ENCODE peak calls at places on chromosome 9, in eight cellular contexts. K is right cardiac atrium; J is CD8-positive, alpha-beta memory T cell; T is CD8-positive, alpha-beta T cell; M is CD4-positive, alpha-beta memory T cell; E is OCI-LY7; I is naive thymus-derived CD4-positive, alpha-beta T cell; F is tibial artery. G is an unnamed sample.

GRCh38 chr9:132456241-132456640 is 46.2 kb downstream of the CFAP77 start:
- DNase-seq in F (no peak), J (no peak), I (no peak), E (no peak), M (no peak), T (no peak), K (no peak), G (no peak)

GRCh38 chr9:138053321-138053868 is 175.8 kb downstream of the CACNA1B start:
- DNase-seq in E (peak), T (no peak), K (no peak), J (no peak), I (no peak), F (peak), M (no peak), G (no peak)

GRCh38 chr9:17060450-17060849 is 74.4 kb upstream of the CNTLN start:
- DNase-seq in M (no peak), F (no peak), E (no peak), K (no peak), J (no peak), T (no peak), I (no peak), G (no peak)

GRCh38 chr9:22415941-22416691 is 30.5 kb upstream of the DMRTA1 start:
- DNase-seq in F (no peak), K (no peak), J (no peak), E (no peak), T (no peak), I (no peak), M (no peak), G (no peak)

GRCh38 chr9:85117831-85118230 is 448.3 kb downstream of the NTRK2 start:
- DNase-seq in J (no peak), T (no peak), M (no peak), K (no peak), I (no peak), F (no peak), E (no peak), G (no peak)

GRCh38 chr9:98726735-98727134 is 18.0 kb upstream of the GABBR2 start:
- DNase-seq in T (no peak), J (no peak), F (no peak), M (no peak), E (peak), K (no peak), I (no peak), G (peak)

GRCh38 chr9:134069536-134070399 is 1.9 kb upstream of the BRD3 start:
- DNase-seq in T (no peak), K (peak), I (no peak), F (no peak), E (no peak), M (no peak), J (no peak), G (peak)

GRCh38 chr9:101508203-101508602 is 25.4 kb upstream of the RNF20 start:
- DNase-seq in T (no peak), F (no peak), I (no peak), J (no peak), E (no peak), M (no peak), K (no peak), G (no peak)

GRCh38 chr9:137531099-137531765 is 19.0 kb downstream of the PNPLA7 start:
- DNase-seq in E (no peak), I (no peak), J (no peak), F (no peak), T (no peak), M (no peak), K (no peak), G (peak)

GRCh38 chr9:73093740-73094379 is 57.8 kb upstream of the ANXA1 start:
- DNase-seq in I (no peak), J (no peak), F (no peak), M (no peak), E (no peak), K (no peak), T (no peak), G (peak)

GRCh38 chr9:104339692-104340091 is 164.4 kb upstream of the OR13F1 start:
- DNase-seq in M (no peak), J (no peak), T (no peak), K (no peak), I (no peak), E (no peak), F (no peak), G (peak)

GRCh38 chr9:78032599-78033457 is 1.2 kb upstream of the GNAQ start:
- DNase-seq in J (no peak), M (peak), K (no peak), F (no peak), I (no peak), E (no peak), T (no peak), G (peak)

GRCh38 chr9:137286980-137287383 is 9.5 kb downstream of the TOR4A start:
- DNase-seq in I (no peak), M (no peak), K (peak), J (no peak), E (peak), F (no peak), T (no peak), G (peak)

GRCh38 chr9:70156729-70157128 is 102.0 kb upstream of the SMC5 start:
- DNase-seq in M (no peak), T (no peak), K (no peak), F (no peak), E (no peak), J (no peak), I (no peak), G (no peak)

GRCh38 chr9:108933231-108933630 is 693 bp downstream of the ELP1 start:
- DNase-seq in K (no peak), E (peak), M (peak), I (no peak), T (no peak), F (no peak), J (no peak), G (no peak)

GRCh38 chr9:76662476-76663281 is 101.6 kb upstream of the PCA3 start:
- DNase-seq in E (peak), K (no peak), I (no peak), M (no peak), F (no peak), J (no peak), T (no peak), G (no peak)

GRCh38 chr9:121459513-121459912 is 40.1 kb downstream of the GGTA1 start:
- DNase-seq in I (no peak), E (no peak), J (no peak), M (no peak), T (no peak), F (no peak), K (no peak), G (peak)

DNA sequence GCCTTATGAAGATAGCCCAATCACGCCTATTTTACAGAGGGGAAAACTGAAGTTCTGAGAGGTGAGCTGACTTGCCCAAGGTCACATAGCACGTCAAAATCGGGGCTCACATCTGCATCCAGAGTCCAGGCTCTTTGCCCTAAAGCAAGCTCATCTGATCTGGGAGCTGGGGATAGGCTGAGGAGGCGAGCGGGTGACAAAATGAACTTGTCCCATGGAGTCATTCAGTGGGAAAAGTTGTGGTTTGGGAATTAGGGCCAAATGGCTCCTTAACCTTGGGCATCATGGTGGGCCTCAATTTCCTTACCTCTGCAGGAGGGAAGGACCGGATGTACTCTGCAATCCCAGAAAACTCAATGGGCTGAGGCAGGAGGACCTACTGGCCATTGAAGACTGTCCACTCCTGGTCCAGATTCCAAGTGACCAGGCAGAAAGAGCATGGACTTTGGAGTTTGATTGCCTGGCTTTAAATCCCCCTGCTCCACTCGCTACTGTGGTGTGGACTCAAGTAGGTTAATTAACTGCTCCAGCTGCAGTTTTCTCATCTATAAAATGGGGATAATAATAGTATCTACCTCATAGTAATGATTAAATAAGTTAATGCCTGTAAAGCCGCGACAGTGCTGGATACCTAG is 160.4 kb downstream of the RGS3 start:
- DNase-seq in T (no peak), J (no peak), F (peak), K (no peak), I (no peak), E (no peak), M (no peak), G (no peak)
- H3K27ac ChIP-seq in T (no peak), J (no peak), F (no peak), K (no peak), I (no peak), E (no peak), M (no peak), G (peak)

GRCh38 chr9:37324691-37325490 is 97.6 kb upstream of the GRHPR start:
- DNase-seq in I (no peak), K (no peak), J (no peak), F (no peak), E (peak), T (no peak), M (no peak), G (peak)
- H3K27ac ChIP-seq in I (no peak), K (no peak), J (no peak), F (no peak), E (peak), T (no peak), M (no peak), G (no peak)

GRCh38 chr9:38141751-38142150 is 72.7 kb upstream of the SHB start:
- DNase-seq in J (no peak), T (no peak), E (no peak), K (no peak), F (no peak), I (no peak), M (no peak), G (peak)
- H3K27ac ChIP-seq in J (no peak), T (no peak), E (no peak), K (no peak), F (no peak), I (no peak), M (no peak), G (peak)

GRCh38 chr9:93118863-93119702 is 15.0 kb downstream of the NINJ1 start:
- DNase-seq in F (peak), T (peak), K (peak), M (no peak), I (peak), E (no peak), J (no peak), G (peak)
- H3K27ac ChIP-seq in F (peak), T (no peak), K (no peak), M (no peak), I (no peak), E (no peak), J (no peak), G (peak)

GRCh38 chr9:86185872-86186271 is 73.6 kb downstream of the C9orf153 start:
- DNase-seq in E (no peak), F (no peak), K (no peak), T (no peak), J (no peak), M (no peak), I (no peak), G (peak)
- H3K27ac ChIP-seq in E (no peak), F (no peak), K (no peak), T (no peak), J (no peak), M (no peak), I (no peak), G (no peak)

GRCh38 chr9:37127018-37127417 is 6.6 kb downstream of the ZCCHC7 start:
- DNase-seq in E (no peak), I (no peak), M (no peak), J (no peak), T (no peak), F (no peak), K (no peak), G (no peak)

GRCh38 chr9:37126214-37126788 is 5.9 kb downstream of the ZCCHC7 start:
- DNase-seq in E (no peak), M (no peak), I (no peak), T (no peak), F (no peak), K (no peak), J (no peak), G (no peak)

GRCh38 chr9:37128051-37128450 is 7.7 kb downstream of the ZCCHC7 start:
- DNase-seq in J (no peak), T (no peak), K (no peak), M (no peak), F (no peak), E (no peak), I (no peak), G (no peak)
- H3K27ac ChIP-seq in J (no peak), T (no peak), K (no peak), M (no peak), F (no peak), E (no peak), I (no peak), G (no peak)

GRCh38 chr9:107422189-107422802 is 67.3 kb downstream of the KLF4 start:
- DNase-seq in K (peak), I (no peak), J (no peak), F (peak), T (no peak), E (peak), M (no peak), G (peak)
- H3K27ac ChIP-seq in K (no peak), I (no peak), J (no peak), F (no peak), T (no peak), E (no peak), M (no peak), G (no peak)